ENCODE peak calls at places on chromosomes 2 and 18, in nine cellular contexts. One of them, this sample, is unnamed.

GRCh38 chr2:170905864-170906263 is 23.2 kb upstream of the GORASP2 start:
- DNase-seq in ACHN: no peak
- DNase-seq in activated CD4-positive, CD25-positive, alpha-beta regulatory T cell treated with anti-CD3 and anti-CD28 coated beads, Interleukin-2, amount 50 U/mL, for 72 hours: no peak
- DNase-seq in stimulated activated CD4-positive, alpha-beta T cell treated with anti-CD3 and anti-CD28 coated beads, Interleukin-12 subunit alpha, Interleukin-12 subunit beta, amount 100 ng/mL, for 24 hours: no peak
- DNase-seq in colonic mucosa: no peak
- DNase-seq in SK-N-SH: no peak
- DNase-seq in NCI-H1694: no peak
- DNase-seq in gastrocnemius medialis: no peak
- DNase-seq in DMS153: no peak
- DNase-seq in this sample: peak; percentile 74

GRCh38 chr2:44242929-44243328 is 32.4 kb upstream of the SLC3A1 start:
- DNase-seq in ACHN: no peak
- DNase-seq in activated CD4-positive, CD25-positive, alpha-beta regulatory T cell treated with anti-CD3 and anti-CD28 coated beads, Interleukin-2, amount 50 U/mL, for 72 hours: no peak
- DNase-seq in stimulated activated CD4-positive, alpha-beta T cell treated with anti-CD3 and anti-CD28 coated beads, Interleukin-12 subunit alpha, Interleukin-12 subunit beta, amount 100 ng/mL, for 24 hours: no peak
- DNase-seq in colonic mucosa: no peak
- DNase-seq in SK-N-SH: no peak
- DNase-seq in NCI-H1694: no peak
- DNase-seq in gastrocnemius medialis: no peak
- DNase-seq in DMS153: no peak
- DNase-seq in this sample: no peak

GRCh38 chr2:130390460-130391057 is 34.7 kb downstream of the PTPN18 start:
- DNase-seq in ACHN: no peak
- DNase-seq in activated CD4-positive, CD25-positive, alpha-beta regulatory T cell treated with anti-CD3 and anti-CD28 coated beads, Interleukin-2, amount 50 U/mL, for 72 hours: no peak
- DNase-seq in stimulated activated CD4-positive, alpha-beta T cell treated with anti-CD3 and anti-CD28 coated beads, Interleukin-12 subunit alpha, Interleukin-12 subunit beta, amount 100 ng/mL, for 24 hours: no peak
- DNase-seq in colonic mucosa: peak; percentile 71
- DNase-seq in SK-N-SH: no peak
- DNase-seq in NCI-H1694: no peak
- DNase-seq in gastrocnemius medialis: peak; percentile 37
- DNase-seq in DMS153: peak; percentile 38
- DNase-seq in this sample: no peak

GRCh38 chr2:177296047-177296446 is 31.5 kb upstream of the NFE2L2 start:
- DNase-seq in ACHN: peak; percentile 51
- DNase-seq in activated CD4-positive, CD25-positive, alpha-beta regulatory T cell treated with anti-CD3 and anti-CD28 coated beads, Interleukin-2, amount 50 U/mL, for 72 hours: no peak
- DNase-seq in stimulated activated CD4-positive, alpha-beta T cell treated with anti-CD3 and anti-CD28 coated beads, Interleukin-12 subunit alpha, Interleukin-12 subunit beta, amount 100 ng/mL, for 24 hours: no peak
- DNase-seq in colonic mucosa: no peak
- DNase-seq in SK-N-SH: peak; percentile 14
- DNase-seq in NCI-H1694: peak; percentile 17
- DNase-seq in gastrocnemius medialis: no peak
- DNase-seq in DMS153: no peak
- DNase-seq in this sample: peak; percentile 1

GRCh38 chr18:25310045-25310444 is 41.9 kb downstream of the ZNF521 start:
- DNase-seq in ACHN: peak; percentile 13
- DNase-seq in activated CD4-positive, CD25-positive, alpha-beta regulatory T cell treated with anti-CD3 and anti-CD28 coated beads, Interleukin-2, amount 50 U/mL, for 72 hours: no peak
- DNase-seq in stimulated activated CD4-positive, alpha-beta T cell treated with anti-CD3 and anti-CD28 coated beads, Interleukin-12 subunit alpha, Interleukin-12 subunit beta, amount 100 ng/mL, for 24 hours: no peak
- DNase-seq in colonic mucosa: no peak
- DNase-seq in SK-N-SH: no peak
- DNase-seq in NCI-H1694: no peak
- DNase-seq in gastrocnemius medialis: no peak
- DNase-seq in DMS153: no peak
- DNase-seq in this sample: no peak

GRCh38 chr2:183696028-183696427 is 571.8 kb downstream of the NUP35 start:
- DNase-seq in ACHN: no peak
- DNase-seq in activated CD4-positive, CD25-positive, alpha-beta regulatory T cell treated with anti-CD3 and anti-CD28 coated beads, Interleukin-2, amount 50 U/mL, for 72 hours: no peak
- DNase-seq in stimulated activated CD4-positive, alpha-beta T cell treated with anti-CD3 and anti-CD28 coated beads, Interleukin-12 subunit alpha, Interleukin-12 subunit beta, amount 100 ng/mL, for 24 hours: no peak
- DNase-seq in colonic mucosa: no peak
- DNase-seq in SK-N-SH: no peak
- DNase-seq in NCI-H1694: no peak
- DNase-seq in gastrocnemius medialis: no peak
- DNase-seq in DMS153: no peak
- DNase-seq in this sample: no peak

GRCh38 chr2:55899881-55900280 is 23.7 kb downstream of the EFEMP1 start:
- DNase-seq in ACHN: peak; percentile 12
- DNase-seq in activated CD4-positive, CD25-positive, alpha-beta regulatory T cell treated with anti-CD3 and anti-CD28 coated beads, Interleukin-2, amount 50 U/mL, for 72 hours: no peak
- DNase-seq in stimulated activated CD4-positive, alpha-beta T cell treated with anti-CD3 and anti-CD28 coated beads, Interleukin-12 subunit alpha, Interleukin-12 subunit beta, amount 100 ng/mL, for 24 hours: no peak
- DNase-seq in colonic mucosa: no peak
- DNase-seq in SK-N-SH: no peak
- DNase-seq in NCI-H1694: no peak
- DNase-seq in gastrocnemius medialis: no peak
- DNase-seq in DMS153: no peak
- DNase-seq in this sample: no peak

GRCh38 chr2:17969661-17970060 is 91.2 kb downstream of the KCNS3 start:
- DNase-seq in ACHN: no peak
- DNase-seq in activated CD4-positive, CD25-positive, alpha-beta regulatory T cell treated with anti-CD3 and anti-CD28 coated beads, Interleukin-2, amount 50 U/mL, for 72 hours: no peak
- DNase-seq in stimulated activated CD4-positive, alpha-beta T cell treated with anti-CD3 and anti-CD28 coated beads, Interleukin-12 subunit alpha, Interleukin-12 subunit beta, amount 100 ng/mL, for 24 hours: no peak
- DNase-seq in colonic mucosa: no peak
- DNase-seq in SK-N-SH: no peak
- DNase-seq in NCI-H1694: no peak
- DNase-seq in gastrocnemius medialis: no peak
- DNase-seq in DMS153: no peak
- DNase-seq in this sample: no peak

GRCh38 chr2:131146255-131146654 is 41.1 kb downstream of the PLEKHB2 start:
- DNase-seq in ACHN: no peak
- DNase-seq in activated CD4-positive, CD25-positive, alpha-beta regulatory T cell treated with anti-CD3 and anti-CD28 coated beads, Interleukin-2, amount 50 U/mL, for 72 hours: no peak
- DNase-seq in stimulated activated CD4-positive, alpha-beta T cell treated with anti-CD3 and anti-CD28 coated beads, Interleukin-12 subunit alpha, Interleukin-12 subunit beta, amount 100 ng/mL, for 24 hours: no peak
- DNase-seq in colonic mucosa: no peak
- DNase-seq in SK-N-SH: no peak
- DNase-seq in NCI-H1694: no peak
- DNase-seq in gastrocnemius medialis: no peak
- DNase-seq in DMS153: no peak
- DNase-seq in this sample: peak; percentile 13

GRCh38 chr2:10357770-10358169 is 55.1 kb downstream of the HPCAL1 start:
- DNase-seq in ACHN: no peak
- DNase-seq in activated CD4-positive, CD25-positive, alpha-beta regulatory T cell treated with anti-CD3 and anti-CD28 coated beads, Interleukin-2, amount 50 U/mL, for 72 hours: no peak
- DNase-seq in stimulated activated CD4-positive, alpha-beta T cell treated with anti-CD3 and anti-CD28 coated beads, Interleukin-12 subunit alpha, Interleukin-12 subunit beta, amount 100 ng/mL, for 24 hours: no peak
- DNase-seq in colonic mucosa: no peak
- DNase-seq in SK-N-SH: no peak
- DNase-seq in NCI-H1694: peak; percentile 21
- DNase-seq in gastrocnemius medialis: no peak
- DNase-seq in DMS153: no peak
- DNase-seq in this sample: peak; percentile 67

GRCh38 chr18:51028201-51028805 is 1.7 kb upstream of the SMAD4 start:
- DNase-seq in ACHN: peak; percentile 6
- DNase-seq in activated CD4-positive, CD25-positive, alpha-beta regulatory T cell treated with anti-CD3 and anti-CD28 coated beads, Interleukin-2, amount 50 U/mL, for 72 hours: no peak
- DNase-seq in stimulated activated CD4-positive, alpha-beta T cell treated with anti-CD3 and anti-CD28 coated beads, Interleukin-12 subunit alpha, Interleukin-12 subunit beta, amount 100 ng/mL, for 24 hours: no peak
- DNase-seq in colonic mucosa: peak; percentile 43
- DNase-seq in SK-N-SH: no peak
- DNase-seq in NCI-H1694: no peak
- DNase-seq in gastrocnemius medialis: no peak
- DNase-seq in DMS153: no peak
- DNase-seq in this sample: no peak

GRCh38 chr2:172749377-172749776 is 13.7 kb downstream of the RAPGEF4 start:
- DNase-seq in ACHN: no peak
- DNase-seq in activated CD4-positive, CD25-positive, alpha-beta regulatory T cell treated with anti-CD3 and anti-CD28 coated beads, Interleukin-2, amount 50 U/mL, for 72 hours: no peak
- DNase-seq in stimulated activated CD4-positive, alpha-beta T cell treated with anti-CD3 and anti-CD28 coated beads, Interleukin-12 subunit alpha, Interleukin-12 subunit beta, amount 100 ng/mL, for 24 hours: no peak
- DNase-seq in colonic mucosa: no peak
- DNase-seq in SK-N-SH: no peak
- DNase-seq in NCI-H1694: no peak
- DNase-seq in gastrocnemius medialis: no peak
- DNase-seq in DMS153: no peak
- DNase-seq in this sample: no peak